ENCODE peak calls at places on chromosome 4, in nine cellular contexts. One of them, this sample, is unnamed.

GRCh38 chr4:39900966-39901365 is 76.7 kb downstream of the PDS5A start:
- DNase-seq in LNCaP clone FGC: no peak
- DNase-seq in choroid plexus epithelial cell: no peak
- DNase-seq in GM12864: no peak
- DNase-seq in Panc1: no peak
- DNase-seq in foreskin fibroblast: no peak
- DNase-seq in AG04450: no peak
- DNase-seq in psoas muscle: no peak
- DNase-seq in prostate gland: no peak
- DNase-seq in this sample: no peak

GRCh38 chr4:53059253-53059652 is 197.1 kb downstream of the RASL11B start:
- DNase-seq in psoas muscle: no peak
- DNase-seq in GM12864: no peak
- DNase-seq in Panc1: no peak
- DNase-seq in AG04450: no peak
- DNase-seq in choroid plexus epithelial cell: no peak
- DNase-seq in prostate gland: no peak
- DNase-seq in foreskin fibroblast: no peak
- DNase-seq in LNCaP clone FGC: no peak
- DNase-seq in this sample: no peak

GRCh38 chr4:5708829-5709680 is 696 bp upstream of the EVC2 start:
- DNase-seq in prostate gland: no peak
- DNase-seq in choroid plexus epithelial cell: no peak
- DNase-seq in foreskin fibroblast: no peak
- DNase-seq in LNCaP clone FGC: no peak
- DNase-seq in GM12864: no peak
- DNase-seq in psoas muscle: no peak
- DNase-seq in AG04450: no peak
- DNase-seq in Panc1: no peak
- DNase-seq in this sample: peak

GRCh38 chr4:2936773-2937145 is 26.4 kb downstream of the NOP14 start:
- DNase-seq in prostate gland: no peak
- DNase-seq in choroid plexus epithelial cell: peak
- DNase-seq in LNCaP clone FGC: no peak
- DNase-seq in foreskin fibroblast: peak
- DNase-seq in Panc1: no peak
- DNase-seq in AG04450: no peak
- DNase-seq in GM12864: peak
- DNase-seq in psoas muscle: no peak
- DNase-seq in this sample: peak

GRCh38 chr4:125389713-125390112 is 75.0 kb downstream of the FAT4 start:
- DNase-seq in Panc1: peak
- DNase-seq in prostate gland: no peak
- DNase-seq in foreskin fibroblast: peak
- DNase-seq in psoas muscle: no peak
- DNase-seq in LNCaP clone FGC: no peak
- DNase-seq in choroid plexus epithelial cell: peak
- DNase-seq in GM12864: no peak
- DNase-seq in AG04450: peak
- DNase-seq in this sample: peak

GRCh38 chr4:11626046-11626445 is 197.4 kb upstream of the HS3ST1 start:
- DNase-seq in foreskin fibroblast: no peak
- DNase-seq in AG04450: no peak
- DNase-seq in choroid plexus epithelial cell: no peak
- DNase-seq in GM12864: no peak
- DNase-seq in LNCaP clone FGC: no peak
- DNase-seq in Panc1: no peak
- DNase-seq in psoas muscle: no peak
- DNase-seq in prostate gland: no peak
- DNase-seq in this sample: no peak

GRCh38 chr4:182111586-182111985 is 131.6 kb upstream of the TENM3 start:
- DNase-seq in choroid plexus epithelial cell: peak
- DNase-seq in psoas muscle: no peak
- DNase-seq in foreskin fibroblast: no peak
- DNase-seq in LNCaP clone FGC: no peak
- DNase-seq in prostate gland: no peak
- DNase-seq in AG04450: no peak
- DNase-seq in GM12864: no peak
- DNase-seq in Panc1: no peak
- DNase-seq in this sample: no peak

GRCh38 chr4:41865306-41865980 is 69.8 kb upstream of the TMEM33 start:
- DNase-seq in GM12864: no peak
- DNase-seq in AG04450: no peak
- DNase-seq in prostate gland: no peak
- DNase-seq in psoas muscle: peak
- DNase-seq in choroid plexus epithelial cell: no peak
- DNase-seq in Panc1: no peak
- DNase-seq in foreskin fibroblast: no peak
- DNase-seq in LNCaP clone FGC: no peak
- DNase-seq in this sample: no peak

GRCh38 chr4:78568640-78569261 is 17.2 kb downstream of the ANXA3 start:
- DNase-seq in LNCaP clone FGC: no peak
- DNase-seq in Panc1: no peak
- DNase-seq in prostate gland: no peak
- DNase-seq in psoas muscle: no peak
- DNase-seq in GM12864: no peak
- DNase-seq in foreskin fibroblast: no peak
- DNase-seq in AG04450: no peak
- DNase-seq in choroid plexus epithelial cell: peak
- DNase-seq in this sample: no peak

GRCh38 chr4:87985097-87985886 is 9.8 kb downstream of the SPP1 start:
- DNase-seq in choroid plexus epithelial cell: peak
- DNase-seq in psoas muscle: no peak
- DNase-seq in LNCaP clone FGC: peak
- DNase-seq in AG04450: no peak
- DNase-seq in foreskin fibroblast: peak
- DNase-seq in GM12864: no peak
- DNase-seq in Panc1: peak
- DNase-seq in prostate gland: no peak
- DNase-seq in this sample: no peak

GRCh38 chr4:180827610-180828009 is 1415.6 kb upstream of the TENM3 start:
- DNase-seq in LNCaP clone FGC: no peak
- DNase-seq in foreskin fibroblast: no peak
- DNase-seq in GM12864: no peak
- DNase-seq in psoas muscle: no peak
- DNase-seq in prostate gland: no peak
- DNase-seq in AG04450: peak
- DNase-seq in Panc1: no peak
- DNase-seq in choroid plexus epithelial cell: peak
- DNase-seq in this sample: peak

GRCh38 chr4:166594326-166594946 is 639.9 kb downstream of the SPOCK3 start:
- DNase-seq in psoas muscle: no peak
- DNase-seq in Panc1: peak
- DNase-seq in foreskin fibroblast: peak
- DNase-seq in AG04450: no peak
- DNase-seq in prostate gland: no peak
- DNase-seq in GM12864: no peak
- DNase-seq in choroid plexus epithelial cell: peak
- DNase-seq in LNCaP clone FGC: peak
- DNase-seq in this sample: peak

GRCh38 chr4:7487464-7487863 is 52.7 kb upstream of the PSAPL1 start:
- DNase-seq in LNCaP clone FGC: no peak
- DNase-seq in choroid plexus epithelial cell: no peak
- DNase-seq in AG04450: no peak
- DNase-seq in psoas muscle: no peak
- DNase-seq in prostate gland: no peak
- DNase-seq in Panc1: no peak
- DNase-seq in foreskin fibroblast: no peak
- DNase-seq in GM12864: no peak
- DNase-seq in this sample: no peak

GRCh38 chr4:159282944-159283343 is 180.1 kb downstream of the RAPGEF2 start:
- DNase-seq in prostate gland: no peak
- DNase-seq in Panc1: no peak
- DNase-seq in choroid plexus epithelial cell: no peak
- DNase-seq in GM12864: no peak
- DNase-seq in foreskin fibroblast: no peak
- DNase-seq in psoas muscle: no peak
- DNase-seq in LNCaP clone FGC: no peak
- DNase-seq in AG04450: no peak
- DNase-seq in this sample: no peak

GRCh38 chr4:159280442-159281172 is 177.7 kb downstream of the RAPGEF2 start:
- DNase-seq in prostate gland: no peak
- DNase-seq in GM12864: no peak
- DNase-seq in LNCaP clone FGC: no peak
- DNase-seq in Panc1: no peak
- DNase-seq in choroid plexus epithelial cell: no peak
- DNase-seq in AG04450: no peak
- DNase-seq in foreskin fibroblast: no peak
- DNase-seq in psoas muscle: no peak
- DNase-seq in this sample: no peak

GRCh38 chr4:159281781-159282180 is 178.9 kb downstream of the RAPGEF2 start:
- DNase-seq in choroid plexus epithelial cell: no peak
- DNase-seq in prostate gland: no peak
- DNase-seq in AG04450: no peak
- DNase-seq in LNCaP clone FGC: no peak
- DNase-seq in Panc1: no peak
- DNase-seq in foreskin fibroblast: peak
- DNase-seq in psoas muscle: no peak
- DNase-seq in GM12864: no peak
- DNase-seq in this sample: no peak

GRCh38 chr4:159283697-159284492 is 181.0 kb downstream of the RAPGEF2 start:
- DNase-seq in Panc1: no peak
- DNase-seq in GM12864: no peak
- DNase-seq in foreskin fibroblast: peak
- DNase-seq in choroid plexus epithelial cell: peak
- DNase-seq in LNCaP clone FGC: no peak
- DNase-seq in AG04450: peak
- DNase-seq in prostate gland: no peak
- DNase-seq in psoas muscle: no peak
- DNase-seq in this sample: peak

GRCh38 chr4:159284733-159285132 is 181.9 kb downstream of the RAPGEF2 start:
- DNase-seq in prostate gland: no peak
- DNase-seq in psoas muscle: no peak
- DNase-seq in AG04450: no peak
- DNase-seq in LNCaP clone FGC: no peak
- DNase-seq in GM12864: no peak
- DNase-seq in foreskin fibroblast: no peak
- DNase-seq in Panc1: no peak
- DNase-seq in choroid plexus epithelial cell: no peak
- DNase-seq in this sample: no peak
- H3K4me3 ChIP-seq in prostate gland: no peak
- H3K4me3 ChIP-seq in psoas muscle: no peak
- H3K4me3 ChIP-seq in AG04450: no peak
- H3K4me3 ChIP-seq in LNCaP clone FGC: no peak
- H3K4me3 ChIP-seq in GM12864: no peak
- H3K4me3 ChIP-seq in foreskin fibroblast: no peak
- H3K4me3 ChIP-seq in Panc1: no peak
- H3K4me3 ChIP-seq in choroid plexus epithelial cell: no peak
- H3K4me3 ChIP-seq in this sample: no peak

DNA sequence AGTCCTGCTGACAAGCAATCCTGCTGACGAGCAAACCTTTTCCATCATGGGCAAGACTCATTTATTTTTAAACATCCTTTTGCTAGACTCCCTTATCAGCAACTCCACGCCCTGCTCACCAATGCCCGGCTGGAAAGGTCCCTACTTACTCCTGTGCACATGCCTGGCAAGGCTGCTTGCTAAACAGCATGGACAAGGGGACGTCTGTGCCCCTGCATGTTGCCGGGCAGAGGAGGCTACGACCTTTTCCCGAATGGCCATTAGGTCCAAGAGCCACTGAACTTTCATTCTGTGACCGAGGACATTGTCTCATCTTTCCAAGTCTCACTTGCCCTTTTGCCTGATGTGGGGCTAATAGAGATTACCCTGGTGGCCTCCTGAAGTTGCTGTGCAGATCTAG is 98.6 kb downstream of the MGST2 start:
- DNase-seq in Panc1: no peak
- DNase-seq in GM12864: no peak
- DNase-seq in choroid plexus epithelial cell: no peak
- DNase-seq in AG04450: no peak
- DNase-seq in LNCaP clone FGC: no peak
- DNase-seq in psoas muscle: no peak
- DNase-seq in foreskin fibroblast: no peak
- DNase-seq in prostate gland: no peak
- DNase-seq in this sample: no peak
- H3K4me3 ChIP-seq in Panc1: no peak
- H3K4me3 ChIP-seq in GM12864: no peak
- H3K4me3 ChIP-seq in choroid plexus epithelial cell: no peak
- H3K4me3 ChIP-seq in AG04450: no peak
- H3K4me3 ChIP-seq in LNCaP clone FGC: no peak
- H3K4me3 ChIP-seq in psoas muscle: peak
- H3K4me3 ChIP-seq in foreskin fibroblast: no peak
- H3K4me3 ChIP-seq in prostate gland: no peak
- H3K4me3 ChIP-seq in this sample: no peak

GRCh38 chr4:44632733-44633132 is 18.7 kb downstream of the YIPF7 start:
- DNase-seq in GM12864: no peak
- DNase-seq in choroid plexus epithelial cell: no peak
- DNase-seq in LNCaP clone FGC: no peak
- DNase-seq in prostate gland: no peak
- DNase-seq in psoas muscle: no peak
- DNase-seq in AG04450: no peak
- DNase-seq in Panc1: no peak
- DNase-seq in foreskin fibroblast: no peak
- DNase-seq in this sample: no peak

GRCh38 chr4:44632089-44632488 is 19.3 kb downstream of the YIPF7 start:
- DNase-seq in GM12864: no peak
- DNase-seq in AG04450: no peak
- DNase-seq in psoas muscle: no peak
- DNase-seq in Panc1: no peak
- DNase-seq in prostate gland: no peak
- DNase-seq in choroid plexus epithelial cell: peak
- DNase-seq in foreskin fibroblast: no peak
- DNase-seq in LNCaP clone FGC: no peak
- DNase-seq in this sample: no peak

GRCh38 chr4:44623687-44624086 is 27.7 kb downstream of the YIPF7 start:
- DNase-seq in AG04450: no peak
- DNase-seq in psoas muscle: no peak
- DNase-seq in choroid plexus epithelial cell: no peak
- DNase-seq in LNCaP clone FGC: no peak
- DNase-seq in foreskin fibroblast: no peak
- DNase-seq in GM12864: no peak
- DNase-seq in prostate gland: no peak
- DNase-seq in Panc1: no peak
- DNase-seq in this sample: no peak

GRCh38 chr4:44629280-44629866 is 22.1 kb downstream of the YIPF7 start:
- DNase-seq in AG04450: peak
- DNase-seq in prostate gland: peak
- DNase-seq in Panc1: peak
- DNase-seq in foreskin fibroblast: peak
- DNase-seq in choroid plexus epithelial cell: peak
- DNase-seq in LNCaP clone FGC: peak
- DNase-seq in psoas muscle: no peak
- DNase-seq in GM12864: peak
- DNase-seq in this sample: no peak
- H3K4me3 ChIP-seq in AG04450: no peak
- H3K4me3 ChIP-seq in prostate gland: no peak
- H3K4me3 ChIP-seq in Panc1: no peak
- H3K4me3 ChIP-seq in foreskin fibroblast: no peak
- H3K4me3 ChIP-seq in choroid plexus epithelial cell: no peak
- H3K4me3 ChIP-seq in LNCaP clone FGC: no peak
- H3K4me3 ChIP-seq in psoas muscle: no peak
- H3K4me3 ChIP-seq in GM12864: no peak
- H3K4me3 ChIP-seq in this sample: no peak

DNA sequence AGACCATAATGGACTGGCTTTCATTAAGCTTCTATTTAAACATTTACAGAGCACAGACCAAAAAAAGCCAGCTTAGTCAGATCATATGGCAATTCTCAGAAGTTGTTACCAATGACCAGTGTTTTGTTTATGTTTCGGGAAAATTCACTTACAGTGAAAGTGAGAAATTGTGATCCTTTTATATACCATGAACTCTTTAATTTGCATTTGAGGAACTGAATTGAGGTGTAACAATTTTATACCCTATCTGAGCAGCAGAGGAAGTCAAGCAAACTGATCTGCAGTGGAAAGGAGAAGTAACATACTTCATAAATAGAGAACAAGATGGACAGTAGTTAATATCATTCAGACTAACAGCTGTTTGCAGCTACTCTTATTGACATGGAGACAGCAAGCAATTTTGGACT is 97.1 kb downstream of the TMA16 start:
- DNase-seq in AG04450: no peak
- DNase-seq in prostate gland: no peak
- DNase-seq in psoas muscle: no peak
- DNase-seq in GM12864: peak
- DNase-seq in choroid plexus epithelial cell: no peak
- DNase-seq in Panc1: no peak
- DNase-seq in foreskin fibroblast: no peak
- DNase-seq in LNCaP clone FGC: no peak
- DNase-seq in this sample: no peak
- H3K4me3 ChIP-seq in AG04450: no peak
- H3K4me3 ChIP-seq in prostate gland: no peak
- H3K4me3 ChIP-seq in psoas muscle: no peak
- H3K4me3 ChIP-seq in GM12864: no peak
- H3K4me3 ChIP-seq in choroid plexus epithelial cell: no peak
- H3K4me3 ChIP-seq in Panc1: no peak
- H3K4me3 ChIP-seq in foreskin fibroblast: no peak
- H3K4me3 ChIP-seq in LNCaP clone FGC: no peak
- H3K4me3 ChIP-seq in this sample: no peak

This sample was measured in skeletal muscle cell.